ENCODE peak calls at places on chromosomes 1 and 21, in six cellular contexts. K, U, C, B, M and L are unnamed samples.

GRCh38 chr1:184002071-184002470 is 35.5 kb downstream of the COLGALT2 start:
- DNase-seq in K (no peak), U (no peak), C (peak; percentile 72), B (no peak), M (peak; percentile 57), L (no peak)

GRCh38 chr1:22257286-22258275 is 114.7 kb upstream of the WNT4 start:
- DNase-seq in K (no peak), U (no peak), C (peak; percentile 5), B (no peak), M (no peak), L (no peak)

GRCh38 chr1:171935664-171936063 is 94.4 kb downstream of the DNM3 start:
- DNase-seq in K (no peak), U (no peak), C (no peak), B (no peak), M (no peak), L (no peak)

GRCh38 chr1:216632980-216633379 is 90.2 kb downstream of the ESRRG start:
- DNase-seq in K (no peak), U (no peak), C (no peak), B (no peak), M (no peak), L (no peak)

GRCh38 chr1:51170342-51170741 is 65.7 kb upstream of the RNF11 start:
- DNase-seq in K (no peak), U (no peak), C (peak; percentile 29), B (no peak), M (no peak), L (no peak)

GRCh38 chr1:111906816-111907215 is 82.7 kb downstream of the KCND3 start:
- DNase-seq in K (no peak), U (no peak), C (no peak), B (no peak), M (no peak), L (no peak)

GRCh38 chr1:53465023-53465957 is 6.1 kb downstream of the DMRTB1 start:
- DNase-seq in K (peak; percentile 25), U (no peak), C (no peak), B (no peak), M (no peak), L (no peak)

GRCh38 chr1:147167361-147167760 is 4.9 kb downstream of the PRKAB2 start:
- DNase-seq in K (no peak), U (no peak), C (peak; percentile 93), B (no peak), M (no peak), L (no peak)

GRCh38 chr1:3607703-3608065 is 3.6 kb downstream of the MEGF6 start:
- DNase-seq in K (no peak), U (no peak), C (no peak), B (no peak), M (no peak), L (no peak)

GRCh38 chr1:175191654-175192053 is 922 bp downstream of the KIAA0040 start:
- DNase-seq in K (no peak), U (no peak), C (no peak), B (peak; percentile 44), M (peak; percentile 24), L (no peak)

GRCh38 chr1:46062651-46063319 is 69.6 kb downstream of the PIK3R3 start:
- DNase-seq in K (no peak), U (no peak), C (peak; percentile 51), B (no peak), M (no peak), L (peak; percentile 17)

GRCh38 chr1:35576061-35576765 is 3.1 kb downstream of the TFAP2E start:
- DNase-seq in K (peak; percentile 69), U (no peak), C (no peak), B (no peak), M (no peak), L (no peak)

GRCh38 chr1:193058529-193059281 is 455 bp downstream of the UCHL5 start:
- DNase-seq in K (peak; percentile 81), U (no peak), C (peak; percentile 45), B (peak; percentile 49), M (peak; percentile 46), L (peak; percentile 35)

GRCh38 chr1:39800471-39800835 is 11.8 kb upstream of the BMP8B start:
- DNase-seq in K (no peak), U (no peak), C (no peak), B (no peak), M (no peak), L (no peak)

GRCh38 chr1:69898403-69898947 is 306.9 kb downstream of the LRRC40 start:
- DNase-seq in K (no peak), U (no peak), C (no peak), B (no peak), M (no peak), L (no peak)

DNA sequence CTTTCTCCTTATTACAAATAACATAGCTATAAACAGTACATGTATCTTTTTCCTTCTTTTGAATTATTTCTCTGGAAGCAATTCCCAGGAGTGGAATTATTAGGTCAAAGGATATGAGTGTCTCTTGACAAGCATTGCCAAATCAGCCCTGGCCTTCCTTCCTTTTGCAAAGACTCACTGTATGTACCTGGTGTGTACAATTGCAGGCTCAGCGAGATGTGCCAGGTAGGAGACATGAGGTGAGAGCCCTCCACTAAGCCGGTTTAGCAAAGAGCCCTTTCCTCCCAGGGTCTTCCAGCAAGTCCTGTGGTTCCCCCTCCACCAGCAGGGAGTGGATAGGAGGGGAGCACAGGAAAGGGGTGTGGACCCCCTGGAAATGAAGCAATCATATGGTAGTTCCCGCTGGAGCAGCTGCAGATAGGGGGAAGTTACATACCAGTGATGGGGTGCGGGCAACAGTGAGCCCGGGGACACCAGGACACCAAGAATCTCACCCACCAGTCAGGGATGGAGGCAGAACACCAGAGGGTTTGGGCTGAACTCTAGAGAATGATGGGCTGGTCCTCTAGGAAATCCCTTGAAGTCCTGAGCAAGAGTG is 18.3 kb downstream of the RCSD1 start:
- DNase-seq in K (no peak), U (no peak), C (no peak), B (no peak), M (no peak), L (no peak)
- H3K27ac ChIP-seq in K (peak overlapping the region; percentile 45), U (no peak overlapping the region), C (no peak overlapping the region), B (peak overlapping the region; percentile 49), M (no peak overlapping the region), L (no peak overlapping the region)

DNA sequence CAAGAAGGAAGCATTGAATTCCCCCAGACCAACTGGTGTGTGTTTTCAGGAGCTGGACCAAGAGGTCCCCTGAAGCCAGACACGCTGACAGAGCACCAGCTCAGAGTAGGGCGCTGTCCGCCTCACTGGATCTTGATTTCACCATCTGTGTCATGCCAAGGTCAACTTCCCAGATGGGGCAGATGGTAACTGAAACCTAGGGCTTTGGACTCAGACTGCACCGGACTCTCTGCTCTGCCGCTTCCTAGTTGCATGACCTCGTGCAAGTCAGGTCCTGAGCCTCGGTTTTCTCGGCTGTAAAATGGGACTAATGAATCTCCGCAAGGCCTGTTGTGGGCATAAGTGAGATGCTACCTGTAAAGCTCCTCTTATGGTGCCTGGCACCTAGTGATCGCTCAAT is 17.9 kb upstream of the CASZ1 start:
- DNase-seq in K (peak; percentile 41), U (no peak), C (no peak), B (no peak), M (no peak), L (no peak)
- H3K4me3 ChIP-seq in K (no peak overlapping the region), U (no peak overlapping the region), C (no peak overlapping the region), B (no peak overlapping the region), M (no peak overlapping the region), L (no peak overlapping the region)

GRCh38 chr1:182761396-182762395 is 27.9 kb upstream of the NPL start:
- DNase-seq in K (no peak), U (no peak), C (peak; percentile 18), B (no peak), M (no peak), L (no peak)
- H3K27ac ChIP-seq in K (no peak overlapping the region), U (no peak overlapping the region), C (no peak overlapping the region), B (no peak overlapping the region), M (no peak overlapping the region), L (no peak overlapping the region)

GRCh38 chr1:15256584-15256983 is 9.6 kb downstream of the FHAD1 start:
- DNase-seq in K (no peak), U (no peak), C (no peak), B (no peak), M (no peak), L (no peak)
- H3K4me3 ChIP-seq in K (no peak overlapping the region), U (no peak overlapping the region), C (no peak overlapping the region), B (no peak overlapping the region), M (no peak overlapping the region), L (no peak overlapping the region)

DNA sequence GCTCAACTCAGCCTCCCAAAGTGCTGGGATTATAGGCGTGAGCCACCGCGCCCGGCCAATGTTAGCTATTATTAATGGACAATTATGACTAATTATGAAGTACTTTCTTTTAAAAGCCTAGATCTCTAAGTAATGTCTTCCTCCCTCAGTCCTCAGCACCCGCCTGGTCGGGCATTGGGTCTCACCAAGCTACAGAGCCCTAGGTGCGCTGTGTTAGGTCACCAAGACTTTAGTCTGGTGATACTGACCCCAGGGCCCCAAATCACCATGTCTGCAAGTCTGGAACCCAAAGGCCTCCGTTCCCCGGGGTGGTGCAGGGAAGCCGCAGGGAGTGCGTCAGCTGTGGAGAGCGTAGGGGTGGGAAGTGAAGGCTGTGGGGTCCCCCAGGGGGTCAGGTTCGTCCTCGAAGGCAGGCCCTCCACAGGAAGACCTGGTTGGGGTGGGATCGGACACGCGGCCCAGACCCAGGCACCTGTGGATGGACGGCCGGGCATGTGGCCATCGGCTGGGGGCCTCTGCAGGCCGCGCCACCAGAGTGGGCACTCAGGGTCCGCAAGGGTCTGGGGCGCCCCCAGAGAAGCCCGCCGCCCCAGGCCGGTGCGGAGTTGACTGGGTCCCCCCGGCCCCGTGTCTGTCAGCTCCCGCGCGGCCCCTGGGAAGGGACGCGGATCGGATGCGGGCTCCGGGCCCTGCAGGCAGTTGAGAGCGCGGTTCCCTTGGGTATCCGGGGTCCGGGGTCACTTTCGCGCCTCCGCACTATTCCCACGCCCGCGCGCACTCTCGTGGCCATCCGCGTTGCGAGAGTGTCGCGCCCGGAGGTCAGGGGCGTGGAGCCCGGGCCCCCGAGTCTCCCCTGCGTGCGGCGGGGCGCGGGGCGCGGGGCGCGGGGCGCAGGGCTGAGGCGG is 710 bp upstream of the PDXK start:
- DNase-seq in K (no peak), U (no peak), C (no peak), B (no peak), M (peak; percentile 42), L (no peak)
- H3K27ac ChIP-seq in K (peak overlapping the region; percentile 74), U (no peak overlapping the region), C (peak overlapping the region; percentile 51), B (peak overlapping the region; percentile 86), M (peak overlapping the region; percentile 73), L (peak overlapping the region; percentile 79)

GRCh38 chr1:66335859-66336640 is 197.9 kb upstream of the SGIP1 start:
- DNase-seq in K (peak; percentile 64), U (peak; percentile 28), C (no peak), B (peak; percentile 84), M (no peak), L (peak; percentile 71)
- H3K4me3 ChIP-seq in K (peak overlapping the region; percentile 63), U (peak overlapping the region; percentile 79), C (no peak overlapping the region), B (peak overlapping the region; percentile 86), M (no peak overlapping the region), L (peak overlapping the region; percentile 75)

DNA sequence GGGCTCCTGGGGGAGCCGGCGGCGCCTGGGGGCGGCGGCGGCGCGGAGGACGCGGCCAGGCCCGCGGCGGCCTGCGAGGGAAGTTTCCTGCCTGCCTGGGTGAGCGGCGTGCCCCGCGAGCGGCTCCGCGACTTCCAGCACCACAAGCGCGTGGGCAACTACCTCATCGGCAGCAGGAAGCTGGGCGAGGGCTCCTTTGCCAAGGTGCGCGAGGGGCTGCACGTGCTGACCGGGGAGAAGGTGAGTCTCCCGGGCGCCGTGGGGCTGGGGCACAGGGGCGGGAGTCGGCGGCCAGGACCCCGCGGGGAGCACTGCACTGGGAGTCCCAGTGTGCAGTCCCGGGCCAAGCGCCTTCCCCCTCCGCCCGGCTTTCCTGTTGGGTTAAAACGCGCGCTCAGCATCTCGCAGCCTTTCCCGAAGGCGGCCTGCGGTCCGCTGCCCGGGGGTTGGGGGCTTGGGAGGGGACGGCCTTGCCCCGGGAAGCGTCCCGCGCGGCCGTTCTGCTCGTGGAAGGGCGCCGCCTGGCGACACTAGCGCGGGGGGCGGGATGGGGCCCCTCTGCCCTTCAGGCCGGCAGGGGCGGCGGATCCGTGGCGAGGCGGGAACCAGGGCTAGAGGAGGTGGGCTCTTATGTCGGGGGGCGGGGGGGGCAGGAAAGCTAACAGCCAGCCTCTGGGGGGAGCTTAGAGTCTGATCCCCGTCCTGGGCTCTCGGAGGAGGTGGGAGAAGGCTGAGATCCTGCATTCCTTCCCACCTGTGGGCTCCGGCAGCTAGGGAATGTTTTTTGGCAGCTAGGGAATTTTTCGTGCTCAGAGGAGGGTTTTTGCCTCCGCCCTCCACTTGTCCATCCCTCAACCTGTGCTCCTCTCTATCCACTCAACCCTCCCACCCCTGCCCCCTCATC is 1.1 kb downstream of the HUNK start:
- DNase-seq in K (peak; percentile 81), U (no peak), C (no peak), B (no peak), M (peak; percentile 76), L (no peak)
- H3K27ac ChIP-seq in K (no peak overlapping the region), U (no peak overlapping the region), C (no peak overlapping the region), B (no peak overlapping the region), M (peak overlapping the region; percentile 95), L (no peak overlapping the region)